ENCODE peak calls at places on chromosome 16, in nine cellular contexts. One of them, this sample, is unnamed. For H3K4me1, the result is how much of the 10 kb centered on the place peaks cover.

GRCh38 chr16:86398201-86398600 is 112.1 kb upstream of the FOXF1 start:
- DNase-seq in fibroblast of lung: no peak
- DNase-seq in pancreas: no peak
- DNase-seq in ovary: no peak
- DNase-seq in GM23338: no peak
- DNase-seq in psoas muscle: no peak
- DNase-seq in Caco-2: no peak
- DNase-seq in CD8-positive, alpha-beta T cell: no peak
- DNase-seq in OCI-LY7: no peak
- DNase-seq in this sample: no peak

GRCh38 chr16:2194852-2195315 is 1.5 kb downstream of the CASKIN1 start:
- DNase-seq in fibroblast of lung: peak
- DNase-seq in pancreas: peak
- DNase-seq in ovary: no peak
- DNase-seq in GM23338: peak
- DNase-seq in psoas muscle: no peak
- DNase-seq in Caco-2: peak
- DNase-seq in CD8-positive, alpha-beta T cell: peak
- DNase-seq in OCI-LY7: peak
- DNase-seq in this sample: no peak

GRCh38 chr16:57632568-57632967 is 4.1 kb downstream of the ADGRG1 start:
- DNase-seq in fibroblast of lung: no peak
- DNase-seq in pancreas: no peak
- DNase-seq in ovary: no peak
- DNase-seq in GM23338: no peak
- DNase-seq in psoas muscle: no peak
- DNase-seq in Caco-2: no peak
- DNase-seq in CD8-positive, alpha-beta T cell: no peak
- DNase-seq in OCI-LY7: no peak
- DNase-seq in this sample: no peak

GRCh38 chr16:56824335-56824734 is 40.7 kb upstream of the SLC12A3 start:
- DNase-seq in fibroblast of lung: no peak
- DNase-seq in pancreas: no peak
- DNase-seq in ovary: no peak
- DNase-seq in GM23338: peak
- DNase-seq in psoas muscle: no peak
- DNase-seq in Caco-2: peak
- DNase-seq in CD8-positive, alpha-beta T cell: no peak
- DNase-seq in OCI-LY7: peak
- DNase-seq in this sample: peak

GRCh38 chr16:75679366-75679765 is 2.6 kb upstream of the CPHXL2 start:
- DNase-seq in fibroblast of lung: no peak
- DNase-seq in pancreas: no peak
- DNase-seq in ovary: no peak
- DNase-seq in GM23338: no peak
- DNase-seq in psoas muscle: no peak
- DNase-seq in Caco-2: no peak
- DNase-seq in CD8-positive, alpha-beta T cell: no peak
- DNase-seq in OCI-LY7: no peak
- DNase-seq in this sample: no peak

GRCh38 chr16:75266738-75267630 is 15.6 kb upstream of the BCAR1 start:
- DNase-seq in fibroblast of lung: no peak
- DNase-seq in pancreas: peak
- DNase-seq in ovary: peak
- DNase-seq in GM23338: no peak
- DNase-seq in psoas muscle: no peak
- DNase-seq in Caco-2: no peak
- DNase-seq in CD8-positive, alpha-beta T cell: no peak
- DNase-seq in OCI-LY7: no peak
- DNase-seq in this sample: peak

GRCh38 chr16:86387461-86388440 is 122.6 kb upstream of the FOXF1 start:
- DNase-seq in fibroblast of lung: peak
- DNase-seq in pancreas: no peak
- DNase-seq in ovary: no peak
- DNase-seq in GM23338: no peak
- DNase-seq in psoas muscle: no peak
- DNase-seq in Caco-2: no peak
- DNase-seq in CD8-positive, alpha-beta T cell: no peak
- DNase-seq in OCI-LY7: no peak
- DNase-seq in this sample: no peak

GRCh38 chr16:27760845-27761176 is 210.9 kb downstream of the KATNIP start:
- DNase-seq in fibroblast of lung: no peak
- DNase-seq in pancreas: no peak
- DNase-seq in ovary: no peak
- DNase-seq in GM23338: no peak
- DNase-seq in psoas muscle: no peak
- DNase-seq in Caco-2: no peak
- DNase-seq in CD8-positive, alpha-beta T cell: no peak
- DNase-seq in OCI-LY7: no peak
- DNase-seq in this sample: peak

GRCh38 chr16:57667526-57668258 is 414 bp upstream of the ADGRG3 start:
- DNase-seq in fibroblast of lung: peak
- DNase-seq in pancreas: no peak
- DNase-seq in ovary: no peak
- DNase-seq in GM23338: peak
- DNase-seq in psoas muscle: peak
- DNase-seq in Caco-2: peak
- DNase-seq in CD8-positive, alpha-beta T cell: peak
- DNase-seq in OCI-LY7: no peak
- DNase-seq in this sample: peak

GRCh38 chr16:72637306-72637705 is 410.6 kb downstream of the ZFHX3 start:
- DNase-seq in fibroblast of lung: peak
- DNase-seq in pancreas: no peak
- DNase-seq in ovary: no peak
- DNase-seq in GM23338: no peak
- DNase-seq in psoas muscle: no peak
- DNase-seq in Caco-2: no peak
- DNase-seq in CD8-positive, alpha-beta T cell: no peak
- DNase-seq in OCI-LY7: no peak
- DNase-seq in this sample: no peak

GRCh38 chr16:14095883-14096551 is 24.9 kb downstream of the MRTFB start:
- DNase-seq in fibroblast of lung: no peak
- DNase-seq in pancreas: peak
- DNase-seq in ovary: no peak
- DNase-seq in GM23338: no peak
- DNase-seq in psoas muscle: no peak
- DNase-seq in Caco-2: no peak
- DNase-seq in CD8-positive, alpha-beta T cell: no peak
- DNase-seq in OCI-LY7: no peak
- DNase-seq in this sample: no peak

DNA sequence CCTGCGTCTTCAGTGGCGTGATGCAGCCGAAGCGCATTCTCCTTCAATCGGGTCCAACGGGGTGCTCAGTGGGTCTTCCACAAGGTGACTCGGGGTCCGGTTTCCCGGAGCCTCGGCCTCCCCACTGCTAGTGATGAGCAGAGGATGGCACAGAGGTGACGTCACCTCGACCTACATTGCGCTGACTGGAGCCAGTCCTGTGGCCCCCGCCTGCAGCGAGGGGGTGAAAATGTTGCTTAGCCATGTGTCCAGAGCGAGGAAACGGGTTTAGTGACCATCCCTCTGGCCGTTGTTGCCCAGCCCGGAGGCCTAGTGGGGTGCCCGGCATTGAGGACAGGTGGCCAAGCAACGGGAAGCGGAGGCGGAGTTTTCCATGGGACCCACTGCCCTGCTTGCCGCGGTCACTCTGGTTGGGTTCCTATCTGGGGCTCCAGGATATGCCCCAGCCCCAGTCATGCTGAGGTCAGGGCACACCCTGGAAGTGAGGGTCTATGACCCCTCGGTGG is 190.6 kb upstream of the CIBAR2 start:
- DNase-seq in fibroblast of lung: no peak
- DNase-seq in pancreas: peak
- DNase-seq in ovary: no peak
- DNase-seq in GM23338: no peak
- DNase-seq in psoas muscle: no peak
- DNase-seq in Caco-2: no peak
- DNase-seq in CD8-positive, alpha-beta T cell: no peak
- DNase-seq in OCI-LY7: no peak
- DNase-seq in this sample: no peak
- TF ChIP-seq CTCF in fibroblast of lung: no peak
- TF ChIP-seq CTCF in pancreas: no peak
- TF ChIP-seq CTCF in ovary: no peak
- TF ChIP-seq CTCF in GM23338: no peak
- TF ChIP-seq CTCF in psoas muscle: no peak
- TF ChIP-seq CTCF in Caco-2: no peak
- TF ChIP-seq CTCF in CD8-positive, alpha-beta T cell: no peak
- TF ChIP-seq CTCF in OCI-LY7: no peak
- TF ChIP-seq CTCF in this sample: no peak

DNA sequence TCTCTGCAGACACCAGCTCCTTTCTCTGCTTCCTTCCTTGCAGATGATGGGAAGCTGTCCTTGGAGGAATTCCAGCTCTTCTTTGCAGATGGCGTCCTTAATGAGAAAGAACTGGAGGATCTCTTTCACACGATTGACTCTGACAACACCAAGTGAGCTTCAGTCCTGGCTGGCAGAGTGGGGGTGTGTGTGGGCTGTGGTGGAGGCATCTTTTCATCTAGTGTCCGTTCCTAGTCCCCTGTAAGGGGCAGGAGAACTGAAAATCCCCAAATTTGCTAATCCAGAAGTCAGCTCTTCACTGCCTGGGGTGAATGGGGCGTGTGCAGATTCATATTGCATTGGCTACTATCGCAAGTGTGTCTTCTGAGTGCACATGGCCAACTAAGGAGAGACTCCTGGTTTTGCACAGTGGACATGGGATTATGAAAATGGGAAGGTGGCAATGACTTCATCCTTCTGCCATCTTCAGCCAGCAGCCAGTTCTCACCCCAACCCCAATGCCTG is 10.4 kb downstream of the NECAB2 start:
- DNase-seq in fibroblast of lung: no peak
- DNase-seq in pancreas: no peak
- DNase-seq in ovary: no peak
- DNase-seq in GM23338: no peak
- DNase-seq in psoas muscle: no peak
- DNase-seq in Caco-2: no peak
- DNase-seq in CD8-positive, alpha-beta T cell: no peak
- DNase-seq in OCI-LY7: no peak
- DNase-seq in this sample: no peak
- H3K4me3 ChIP-seq in fibroblast of lung: no peak
- H3K4me3 ChIP-seq in pancreas: no peak
- H3K4me3 ChIP-seq in ovary: no peak
- H3K4me3 ChIP-seq in GM23338: no peak
- H3K4me3 ChIP-seq in psoas muscle: no peak
- H3K4me3 ChIP-seq in Caco-2: no peak
- H3K4me3 ChIP-seq in CD8-positive, alpha-beta T cell: no peak
- H3K4me3 ChIP-seq in OCI-LY7: no peak
- H3K4me3 ChIP-seq in this sample: no peak

DNA sequence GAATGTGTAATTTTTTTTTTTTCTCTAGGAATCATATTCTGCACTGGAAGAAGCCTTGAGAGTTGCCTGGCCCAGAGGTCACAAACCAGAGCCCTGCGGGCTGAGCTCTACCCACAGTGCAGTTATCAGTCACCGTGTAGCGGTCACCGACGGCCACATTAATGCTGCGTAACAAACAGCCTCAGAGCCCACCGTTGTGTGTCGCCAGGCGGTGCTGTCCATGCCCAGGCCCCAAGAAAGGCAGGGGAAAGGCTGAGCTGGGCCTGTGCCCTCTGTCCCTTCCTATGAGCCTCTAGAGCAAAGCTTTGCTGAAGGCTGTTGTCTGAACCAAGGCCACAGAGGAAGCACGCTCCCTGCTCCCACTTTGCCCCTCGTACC is 4.5 kb upstream of the LMF1 start:
- DNase-seq in fibroblast of lung: no peak
- DNase-seq in pancreas: no peak
- DNase-seq in ovary: no peak
- DNase-seq in GM23338: no peak
- DNase-seq in psoas muscle: no peak
- DNase-seq in Caco-2: no peak
- DNase-seq in CD8-positive, alpha-beta T cell: no peak
- DNase-seq in OCI-LY7: no peak
- DNase-seq in this sample: no peak
- H3K4me1 ChIP-seq in fibroblast of lung: under half
- H3K4me1 ChIP-seq in pancreas: under half
- H3K4me1 ChIP-seq in ovary: under half
- H3K4me1 ChIP-seq in GM23338: under half
- H3K4me1 ChIP-seq in psoas muscle: under half
- H3K4me1 ChIP-seq in Caco-2: under half
- H3K4me1 ChIP-seq in CD8-positive, alpha-beta T cell: under half
- H3K4me1 ChIP-seq in OCI-LY7: under half
- H3K4me1 ChIP-seq in this sample: under half

GRCh38 chr16:21684199-21684598 is 20.4 kb downstream of the OTOA start:
- DNase-seq in fibroblast of lung: no peak
- DNase-seq in pancreas: peak
- DNase-seq in ovary: no peak
- DNase-seq in GM23338: peak
- DNase-seq in psoas muscle: no peak
- DNase-seq in Caco-2: no peak
- DNase-seq in CD8-positive, alpha-beta T cell: peak
- DNase-seq in OCI-LY7: peak
- DNase-seq in this sample: no peak
- TF ChIP-seq CTCF in fibroblast of lung: peak
- TF ChIP-seq CTCF in pancreas: no peak
- TF ChIP-seq CTCF in ovary: no peak
- TF ChIP-seq CTCF in GM23338: peak
- TF ChIP-seq CTCF in psoas muscle: peak
- TF ChIP-seq CTCF in Caco-2: peak
- TF ChIP-seq CTCF in CD8-positive, alpha-beta T cell: peak
- TF ChIP-seq CTCF in OCI-LY7: peak
- TF ChIP-seq CTCF in this sample: peak